ENCODE peak calls at places on chromosomes 1 and 21, in nine cellular contexts. X is osteoblast, U is cardiac fibroblast, F is tibial nerve, E is body of pancreas, J is PC-9, O is lower leg skin, Q is activated B cell treated with CpG ODN at 0.5 μM for 24 hours, M is GM12865. B is an unnamed sample.

GRCh38 chr1:21855257-21856096 is 43.4 kb downstream of the LDLRAD2 start:
- DNase-seq in X (no peak), U (no peak), F (no peak), E (no peak), J (no peak), O (no peak), Q (no peak), M (no peak), B (no peak)

GRCh38 chr21:37009740-37010341 is 3.3 kb downstream of the RIPPLY3 start:
- DNase-seq in X (peak; percentile 98), U (peak; percentile 90), F (peak; percentile 51), E (peak; percentile 89), J (peak; percentile 63), O (peak; percentile 55), Q (peak; percentile 62), M (peak; percentile 80), B (peak; percentile 90)

GRCh38 chr1:14600405-14601150 is 2.1 kb downstream of the KAZN start:
- DNase-seq in X (no peak), U (no peak), F (no peak), E (no peak), J (no peak), O (no peak), Q (no peak), M (peak; percentile 29), B (no peak)

GRCh38 chr1:242524571-242525359 is at the start of gene PLD5:
- DNase-seq in X (peak; percentile 76), U (no peak), F (no peak), E (no peak), J (no peak), O (no peak), Q (peak; percentile 15), M (no peak), B (no peak)

GRCh38 chr1:244322791-244323521 is 128.8 kb downstream of the ADSS2 start:
- DNase-seq in X (peak; percentile 84), U (peak; percentile 97), F (no peak), E (peak; percentile 84), J (peak; percentile 96), O (peak; percentile 82), Q (no peak), M (peak; percentile 52), B (no peak)

GRCh38 chr1:116567790-116568667 is 2.8 kb downstream of the CD58 start:
- DNase-seq in X (no peak), U (no peak), F (no peak), E (no peak), J (no peak), O (no peak), Q (no peak), M (peak; percentile 56), B (no peak)

GRCh38 chr21:43812139-43812821 is 22.9 kb downstream of the RRP1 start:
- DNase-seq in X (peak; percentile 90), U (no peak), F (no peak), E (no peak), J (no peak), O (peak; percentile 64), Q (no peak), M (no peak), B (no peak)

GRCh38 chr1:98388431-98388830 is 273.1 kb upstream of the SNX7 start:
- DNase-seq in X (no peak), U (peak; percentile 81), F (no peak), E (peak; percentile 15), J (no peak), O (no peak), Q (no peak), M (peak; percentile 57), B (no peak)

GRCh38 chr1:154420172-154420571 is 15.0 kb downstream of the IL6R start:
- DNase-seq in X (peak; percentile 90), U (peak; percentile 97), F (peak; percentile 88), E (peak; percentile 89), J (peak; percentile 54), O (peak; percentile 93), Q (peak; percentile 36), M (peak; percentile 53), B (no peak)

GRCh38 chr1:101382135-101382534 is 145.3 kb downstream of the S1PR1 start:
- DNase-seq in X (no peak), U (no peak), F (no peak), E (no peak), J (no peak), O (no peak), Q (no peak), M (no peak), B (no peak)

GRCh38 chr1:156118175-156118868 is 3.8 kb downstream of the LMNA start:
- DNase-seq in X (peak; percentile 82), U (no peak), F (peak; percentile 62), E (peak; percentile 88), J (no peak), O (no peak), Q (no peak), M (no peak), B (no peak)

GRCh38 chr1:11039351-11040104 is 7.5 kb downstream of the MASP2 start:
- DNase-seq in X (no peak), U (no peak), F (no peak), E (no peak), J (no peak), O (no peak), Q (no peak), M (no peak), B (no peak)

DNA sequence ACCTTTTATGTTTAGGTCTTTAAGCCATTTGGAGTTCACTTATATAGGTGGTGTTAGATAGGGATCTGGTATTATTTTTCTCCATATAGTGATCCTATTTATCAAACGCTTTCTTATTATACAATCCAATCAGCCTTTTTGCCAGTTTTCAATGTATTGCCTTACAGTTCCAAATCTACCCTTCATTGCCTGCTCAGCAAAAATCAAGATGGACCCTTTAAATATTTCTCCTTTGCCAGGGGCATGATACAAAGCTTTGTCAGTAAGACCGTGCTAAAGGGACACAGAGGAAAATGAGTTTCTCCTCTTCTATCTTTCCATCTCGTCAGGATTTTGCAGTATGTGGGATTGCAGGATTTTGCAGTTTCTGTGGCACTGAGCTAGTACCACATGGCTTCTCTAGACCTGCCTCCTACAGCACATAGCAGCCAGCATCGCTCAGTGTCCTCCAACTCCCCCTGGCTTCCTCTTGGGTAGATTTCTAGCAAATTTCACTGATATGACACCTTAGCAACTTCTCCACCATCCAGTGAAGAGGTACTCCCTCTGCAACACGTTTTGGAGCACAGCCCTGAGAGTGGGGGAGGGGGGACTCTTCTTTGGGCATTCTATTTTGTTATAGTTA is 22.5 kb upstream of the CAP1 start:
- DNase-seq in X (no peak), U (no peak), F (no peak), E (no peak), J (no peak), O (no peak), Q (no peak), M (peak; percentile 38), B (no peak)
- TF ChIP-seq CTCF in X (no peak), U (no peak), F (no peak), E (no peak), J (no peak), O (no peak), Q (no peak), M (no peak), B (no peak)

GRCh38 chr1:109191377-109191776 is 22.3 kb upstream of the SARS1 start:
- DNase-seq in X (no peak), U (no peak), F (no peak), E (no peak), J (no peak), O (no peak), Q (no peak), M (peak; percentile 16), B (no peak)
- TF ChIP-seq CTCF in X (peak; percentile 38), U (peak; percentile 16), F (no peak), E (no peak), J (no peak), O (no peak), Q (no peak), M (peak; percentile 44), B (peak; percentile 53)

DNA sequence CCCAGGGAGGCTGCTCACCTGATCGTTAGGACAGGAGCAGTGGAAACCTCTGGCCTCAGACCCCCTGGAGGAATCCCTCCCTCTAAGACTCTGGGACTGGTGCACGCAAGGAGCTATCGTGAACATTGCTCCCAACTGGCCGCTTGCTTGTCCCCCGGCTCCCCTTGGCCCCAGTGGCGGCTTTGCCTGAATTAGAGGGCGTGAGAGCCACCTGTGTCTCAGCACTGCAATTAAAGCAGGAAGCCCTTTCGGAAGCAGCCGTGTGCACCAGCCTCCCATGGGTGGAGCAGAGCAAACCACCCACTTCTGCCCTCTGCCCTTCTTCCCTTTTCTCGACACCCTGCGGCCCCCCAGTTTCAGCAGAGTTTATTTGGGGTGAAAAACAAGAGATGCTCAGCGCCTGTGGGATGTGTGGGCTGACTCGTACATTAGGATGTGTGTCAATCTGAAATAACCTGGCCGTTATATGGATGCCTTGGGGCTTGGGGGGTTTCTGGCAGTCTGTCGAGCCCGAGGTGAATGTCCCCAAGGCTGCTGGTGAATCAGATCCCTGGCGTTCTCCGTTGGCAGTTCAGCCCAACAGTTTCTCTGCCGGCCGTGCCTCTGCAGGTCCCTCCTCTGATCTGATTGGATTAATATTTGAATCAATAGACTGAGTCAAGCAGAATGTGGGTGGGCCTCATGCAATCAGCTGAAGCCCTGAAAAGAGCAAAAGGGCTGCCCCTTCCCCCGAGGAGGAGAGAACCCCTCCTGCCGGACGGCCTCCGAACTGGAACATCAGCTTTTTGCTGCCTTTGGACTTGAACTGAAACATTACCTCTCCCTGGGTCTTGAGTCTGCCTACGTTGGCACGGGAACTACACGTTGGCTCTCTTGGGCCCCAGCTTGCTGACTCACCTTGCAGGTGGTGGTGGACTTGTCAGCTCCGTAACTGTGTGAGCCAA is 7.3 kb upstream of the UMODL1 start:
- DNase-seq in X (peak; percentile 47), U (no peak), F (no peak), E (peak; percentile 35), J (peak; percentile 60), O (no peak), Q (peak; percentile 53), M (peak; percentile 83), B (no peak)
- TF ChIP-seq CTCF in X (no peak), U (no peak), F (no peak), E (no peak), J (no peak), O (no peak), Q (no peak), M (no peak), B (no peak)

DNA sequence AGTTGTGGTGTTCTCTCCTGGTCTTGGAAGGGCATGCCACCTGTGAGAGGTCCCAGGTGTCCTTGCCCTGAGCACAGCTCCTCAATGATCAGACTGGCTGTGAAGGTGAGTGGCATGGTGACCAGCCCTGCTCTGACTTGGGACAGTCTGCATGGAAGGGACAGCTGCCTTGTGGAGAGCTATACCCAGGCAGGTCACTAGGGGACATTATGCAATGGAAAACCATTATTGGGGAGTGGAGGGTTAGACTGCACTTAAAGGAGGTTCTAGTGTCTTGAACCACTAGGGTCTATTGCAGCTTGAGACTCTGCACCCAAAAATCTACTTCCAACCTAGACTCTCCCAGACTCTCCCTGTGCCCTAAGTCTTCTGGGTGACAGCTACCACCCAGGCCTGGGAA is 24.8 kb downstream of the FAM78B start:
- DNase-seq in X (no peak), U (no peak), F (no peak), E (no peak), J (no peak), O (no peak), Q (no peak), M (no peak), B (no peak)
- TF ChIP-seq CTCF in X (no peak), U (no peak), F (no peak), E (no peak), J (no peak), O (no peak), Q (no peak), M (no peak), B (no peak)

GRCh38 chr21:14773777-14774345 is 227.7 kb upstream of the SAMSN1 start:
- DNase-seq in X (no peak), U (peak; percentile 20), F (peak; percentile 18), E (peak; percentile 74), J (no peak), O (no peak), Q (peak; percentile 28), M (peak; percentile 68), B (no peak)
- TF ChIP-seq CTCF in X (no peak), U (peak; percentile 75), F (peak; percentile 16), E (peak; percentile 48), J (peak; percentile 52), O (no peak), Q (peak; percentile 26), M (peak; percentile 62), B (peak; percentile 63)